ENCODE peak calls at places on chromosome 14, in six cellular contexts. One of them, this sample, is unnamed.

GRCh38 chr14:23352506-23353432 is at the start of gene SLC22A17:
- DNase-seq in skeletal muscle cell: peak; percentile 73
- DNase-seq in dorsolateral prefrontal cortex: peak; percentile 96
- DNase-seq in fibroblast of the aortic adventitia: peak; percentile 82
- DNase-seq in foreskin fibroblast: peak; percentile 90
- DNase-seq in pancreas: peak; percentile 78
- DNase-seq in this sample: peak; percentile 84

GRCh38 chr14:102200690-102201368 is 61.1 kb downstream of the WDR20 start:
- DNase-seq in skeletal muscle cell: no peak
- DNase-seq in dorsolateral prefrontal cortex: no peak
- DNase-seq in fibroblast of the aortic adventitia: no peak
- DNase-seq in foreskin fibroblast: no peak
- DNase-seq in pancreas: no peak
- DNase-seq in this sample: no peak

GRCh38 chr14:64871344-64871743 is 8.4 kb downstream of the SPTB start:
- DNase-seq in skeletal muscle cell: no peak
- DNase-seq in dorsolateral prefrontal cortex: no peak
- DNase-seq in fibroblast of the aortic adventitia: no peak
- DNase-seq in foreskin fibroblast: no peak
- DNase-seq in pancreas: no peak
- DNase-seq in this sample: no peak

GRCh38 chr14:76762617-76763361 is 1.5 kb downstream of the VASH1 start:
- DNase-seq in skeletal muscle cell: no peak
- DNase-seq in dorsolateral prefrontal cortex: no peak
- DNase-seq in fibroblast of the aortic adventitia: no peak
- DNase-seq in foreskin fibroblast: peak; percentile 50
- DNase-seq in pancreas: no peak
- DNase-seq in this sample: no peak

GRCh38 chr14:89542768-89543419 is 125.9 kb upstream of the FOXN3 start:
- DNase-seq in skeletal muscle cell: no peak
- DNase-seq in dorsolateral prefrontal cortex: no peak
- DNase-seq in fibroblast of the aortic adventitia: no peak
- DNase-seq in foreskin fibroblast: no peak
- DNase-seq in pancreas: no peak
- DNase-seq in this sample: no peak

GRCh38 chr14:50871914-50872732 is at the start of gene ABHD12B:
- DNase-seq in skeletal muscle cell: no peak
- DNase-seq in dorsolateral prefrontal cortex: no peak
- DNase-seq in fibroblast of the aortic adventitia: no peak
- DNase-seq in foreskin fibroblast: peak; percentile 42
- DNase-seq in pancreas: no peak
- DNase-seq in this sample: no peak

GRCh38 chr14:95046711-95047681 is 110.3 kb downstream of the DICER1 start:
- DNase-seq in skeletal muscle cell: no peak
- DNase-seq in dorsolateral prefrontal cortex: no peak
- DNase-seq in fibroblast of the aortic adventitia: no peak
- DNase-seq in foreskin fibroblast: peak; percentile 7
- DNase-seq in pancreas: no peak
- DNase-seq in this sample: no peak

GRCh38 chr14:28142400-28143015 is 624.1 kb upstream of the FOXG1 start:
- DNase-seq in skeletal muscle cell: no peak
- DNase-seq in dorsolateral prefrontal cortex: peak; percentile 29
- DNase-seq in fibroblast of the aortic adventitia: peak; percentile 12
- DNase-seq in foreskin fibroblast: peak; percentile 1
- DNase-seq in pancreas: no peak
- DNase-seq in this sample: no peak

GRCh38 chr14:68249534-68250517 is 430.2 kb downstream of the RAD51B start:
- DNase-seq in skeletal muscle cell: no peak
- DNase-seq in dorsolateral prefrontal cortex: no peak
- DNase-seq in fibroblast of the aortic adventitia: peak; percentile 78
- DNase-seq in foreskin fibroblast: peak; percentile 66
- DNase-seq in pancreas: no peak
- DNase-seq in this sample: no peak

GRCh38 chr14:104983231-104983721 is 2.3 kb upstream of the CLBA1 start:
- DNase-seq in skeletal muscle cell: no peak
- DNase-seq in dorsolateral prefrontal cortex: no peak
- DNase-seq in fibroblast of the aortic adventitia: no peak
- DNase-seq in foreskin fibroblast: no peak
- DNase-seq in pancreas: no peak
- DNase-seq in this sample: no peak

GRCh38 chr14:54455363-54455762 is 14.2 kb upstream of the CNIH1 start:
- DNase-seq in skeletal muscle cell: no peak
- DNase-seq in dorsolateral prefrontal cortex: no peak
- DNase-seq in fibroblast of the aortic adventitia: no peak
- DNase-seq in foreskin fibroblast: no peak
- DNase-seq in pancreas: no peak
- DNase-seq in this sample: no peak

GRCh38 chr14:54568821-54569591 is 2.1 kb downstream of the SAMD4A start:
- DNase-seq in skeletal muscle cell: no peak
- DNase-seq in dorsolateral prefrontal cortex: no peak
- DNase-seq in fibroblast of the aortic adventitia: peak; percentile 32
- DNase-seq in foreskin fibroblast: peak; percentile 74
- DNase-seq in pancreas: no peak
- DNase-seq in this sample: peak; percentile 1

GRCh38 chr14:74896400-74896799 is 14.7 kb downstream of the DLST start:
- DNase-seq in skeletal muscle cell: no peak
- DNase-seq in dorsolateral prefrontal cortex: no peak
- DNase-seq in fibroblast of the aortic adventitia: no peak
- DNase-seq in foreskin fibroblast: no peak
- DNase-seq in pancreas: no peak
- DNase-seq in this sample: no peak

GRCh38 chr14:35277179-35277578 is 15.0 kb upstream of the PSMA6 start:
- DNase-seq in skeletal muscle cell: no peak
- DNase-seq in dorsolateral prefrontal cortex: no peak
- DNase-seq in fibroblast of the aortic adventitia: no peak
- DNase-seq in foreskin fibroblast: no peak
- DNase-seq in pancreas: no peak
- DNase-seq in this sample: no peak

GRCh38 chr14:33611405-33612183 is 339.3 kb downstream of the EGLN3 start:
- DNase-seq in skeletal muscle cell: no peak
- DNase-seq in dorsolateral prefrontal cortex: no peak
- DNase-seq in fibroblast of the aortic adventitia: peak; percentile 44
- DNase-seq in foreskin fibroblast: peak; percentile 30
- DNase-seq in pancreas: no peak
- DNase-seq in this sample: no peak

GRCh38 chr14:24296341-24297157 is 3.0 kb downstream of the DHRS1 start:
- DNase-seq in skeletal muscle cell: peak; percentile 86
- DNase-seq in dorsolateral prefrontal cortex: peak; percentile 79
- DNase-seq in fibroblast of the aortic adventitia: peak; percentile 93
- DNase-seq in foreskin fibroblast: peak; percentile 95
- DNase-seq in pancreas: peak; percentile 61
- DNase-seq in this sample: peak; percentile 52

GRCh38 chr14:32332415-32333116 is 3.5 kb downstream of the AKAP6 start:
- DNase-seq in skeletal muscle cell: no peak
- DNase-seq in dorsolateral prefrontal cortex: no peak
- DNase-seq in fibroblast of the aortic adventitia: no peak
- DNase-seq in foreskin fibroblast: no peak
- DNase-seq in pancreas: no peak
- DNase-seq in this sample: no peak

GRCh38 chr14:77812028-77812427 is 12.1 kb downstream of the ADCK1 start:
- DNase-seq in skeletal muscle cell: no peak
- DNase-seq in dorsolateral prefrontal cortex: no peak
- DNase-seq in fibroblast of the aortic adventitia: no peak
- DNase-seq in foreskin fibroblast: no peak
- DNase-seq in pancreas: no peak
- DNase-seq in this sample: no peak

GRCh38 chr14:103880334-103880985 is 33.1 kb upstream of the PPP1R13B start:
- DNase-seq in skeletal muscle cell: peak; percentile 54
- DNase-seq in dorsolateral prefrontal cortex: peak; percentile 43
- DNase-seq in fibroblast of the aortic adventitia: peak; percentile 73
- DNase-seq in foreskin fibroblast: peak; percentile 86
- DNase-seq in pancreas: peak; percentile 80
- DNase-seq in this sample: no peak

GRCh38 chr14:100620437-100621100 is 33.4 kb upstream of the BEGAIN start:
- DNase-seq in skeletal muscle cell: no peak
- DNase-seq in dorsolateral prefrontal cortex: no peak
- DNase-seq in fibroblast of the aortic adventitia: no peak
- DNase-seq in foreskin fibroblast: no peak
- DNase-seq in pancreas: no peak
- DNase-seq in this sample: no peak

GRCh38 chr14:104950021-104950420 is 25.3 kb downstream of the PLD4 start:
- DNase-seq in skeletal muscle cell: no peak
- DNase-seq in dorsolateral prefrontal cortex: no peak
- DNase-seq in fibroblast of the aortic adventitia: no peak
- DNase-seq in foreskin fibroblast: no peak
- DNase-seq in pancreas: no peak
- DNase-seq in this sample: no peak

GRCh38 chr14:38948171-38948570 is 154.9 kb downstream of the SEC23A start:
- DNase-seq in skeletal muscle cell: no peak
- DNase-seq in dorsolateral prefrontal cortex: no peak
- DNase-seq in fibroblast of the aortic adventitia: peak; percentile 18
- DNase-seq in foreskin fibroblast: peak; percentile 24
- DNase-seq in pancreas: no peak
- DNase-seq in this sample: no peak

GRCh38 chr14:68786491-68787234 is 6.2 kb downstream of the ZFP36L1 start:
- DNase-seq in skeletal muscle cell: no peak
- DNase-seq in dorsolateral prefrontal cortex: no peak
- DNase-seq in fibroblast of the aortic adventitia: peak; percentile 81
- DNase-seq in foreskin fibroblast: peak; percentile 86
- DNase-seq in pancreas: peak; percentile 60
- DNase-seq in this sample: no peak

GRCh38 chr14:96245710-96246534 is 10.1 kb upstream of the BDKRB1 start:
- DNase-seq in skeletal muscle cell: no peak
- DNase-seq in dorsolateral prefrontal cortex: no peak
- DNase-seq in fibroblast of the aortic adventitia: peak; percentile 82
- DNase-seq in foreskin fibroblast: peak; percentile 82
- DNase-seq in pancreas: no peak
- DNase-seq in this sample: no peak

GRCh38 chr14:104876251-104876699 is 11.2 kb downstream of the CEP170B start:
- DNase-seq in skeletal muscle cell: no peak
- DNase-seq in dorsolateral prefrontal cortex: no peak
- DNase-seq in fibroblast of the aortic adventitia: peak; percentile 25
- DNase-seq in foreskin fibroblast: peak; percentile 66
- DNase-seq in pancreas: no peak
- DNase-seq in this sample: no peak

GRCh38 chr14:68191567-68192321 is 372.2 kb downstream of the RAD51B start:
- DNase-seq in skeletal muscle cell: peak; percentile 31
- DNase-seq in dorsolateral prefrontal cortex: no peak
- DNase-seq in fibroblast of the aortic adventitia: peak; percentile 66
- DNase-seq in foreskin fibroblast: peak; percentile 61
- DNase-seq in pancreas: peak; percentile 70
- DNase-seq in this sample: no peak

GRCh38 chr14:97580923-97581495 is 783.8 kb downstream of the VRK1 start:
- DNase-seq in skeletal muscle cell: no peak
- DNase-seq in dorsolateral prefrontal cortex: no peak
- DNase-seq in fibroblast of the aortic adventitia: no peak
- DNase-seq in foreskin fibroblast: no peak
- DNase-seq in pancreas: no peak
- DNase-seq in this sample: no peak

GRCh38 chr14:22002860-22003284 is 329.3 kb upstream of the OR4E1 start:
- DNase-seq in skeletal muscle cell: no peak
- DNase-seq in dorsolateral prefrontal cortex: no peak
- DNase-seq in fibroblast of the aortic adventitia: no peak
- DNase-seq in foreskin fibroblast: no peak
- DNase-seq in pancreas: no peak
- DNase-seq in this sample: no peak

GRCh38 chr14:37422319-37422718 is 172.7 kb downstream of the FOXA1 start:
- DNase-seq in skeletal muscle cell: no peak
- DNase-seq in dorsolateral prefrontal cortex: no peak
- DNase-seq in fibroblast of the aortic adventitia: no peak
- DNase-seq in foreskin fibroblast: no peak
- DNase-seq in pancreas: no peak
- DNase-seq in this sample: no peak

GRCh38 chr14:74579447-74580274 is 32.4 kb downstream of the LTBP2 start:
- DNase-seq in skeletal muscle cell: no peak
- DNase-seq in dorsolateral prefrontal cortex: no peak
- DNase-seq in fibroblast of the aortic adventitia: peak; percentile 89
- DNase-seq in foreskin fibroblast: peak; percentile 81
- DNase-seq in pancreas: no peak
- DNase-seq in this sample: no peak

GRCh38 chr14:50719911-50720759 is 52.0 kb upstream of the SAV1 start:
- DNase-seq in skeletal muscle cell: no peak
- DNase-seq in dorsolateral prefrontal cortex: no peak
- DNase-seq in fibroblast of the aortic adventitia: no peak
- DNase-seq in foreskin fibroblast: no peak
- DNase-seq in pancreas: no peak
- DNase-seq in this sample: no peak

GRCh38 chr14:50600849-50601248 is 40.9 kb downstream of the ATL1 start:
- DNase-seq in skeletal muscle cell: no peak
- DNase-seq in dorsolateral prefrontal cortex: no peak
- DNase-seq in fibroblast of the aortic adventitia: peak; percentile 37
- DNase-seq in foreskin fibroblast: no peak
- DNase-seq in pancreas: peak; percentile 42
- DNase-seq in this sample: no peak

GRCh38 chr14:105861985-105862465 is 335.6 kb downstream of the TMEM121 start:
- DNase-seq in skeletal muscle cell: no peak
- DNase-seq in dorsolateral prefrontal cortex: no peak
- DNase-seq in fibroblast of the aortic adventitia: no peak
- DNase-seq in foreskin fibroblast: no peak
- DNase-seq in pancreas: peak; percentile 5
- DNase-seq in this sample: no peak

GRCh38 chr14:99757331-99758070 is 35.7 kb upstream of the EML1 start:
- DNase-seq in skeletal muscle cell: peak; percentile 91
- DNase-seq in dorsolateral prefrontal cortex: no peak
- DNase-seq in fibroblast of the aortic adventitia: peak; percentile 90
- DNase-seq in foreskin fibroblast: peak; percentile 95
- DNase-seq in pancreas: no peak
- DNase-seq in this sample: no peak

GRCh38 chr14:59118171-59118570 is 70.3 kb upstream of the DAAM1 start:
- DNase-seq in skeletal muscle cell: no peak
- DNase-seq in dorsolateral prefrontal cortex: no peak
- DNase-seq in fibroblast of the aortic adventitia: no peak
- DNase-seq in foreskin fibroblast: no peak
- DNase-seq in pancreas: no peak
- DNase-seq in this sample: no peak

GRCh38 chr14:39488600-39488999 is 56.4 kb upstream of the FBXO33 start:
- DNase-seq in skeletal muscle cell: no peak
- DNase-seq in dorsolateral prefrontal cortex: peak; percentile 59
- DNase-seq in fibroblast of the aortic adventitia: peak; percentile 12
- DNase-seq in foreskin fibroblast: peak; percentile 3
- DNase-seq in pancreas: no peak
- DNase-seq in this sample: no peak

GRCh38 chr14:90587918-90588317 is 191.1 kb downstream of the CALM1 start:
- DNase-seq in skeletal muscle cell: no peak
- DNase-seq in dorsolateral prefrontal cortex: no peak
- DNase-seq in fibroblast of the aortic adventitia: no peak
- DNase-seq in foreskin fibroblast: no peak
- DNase-seq in pancreas: no peak
- DNase-seq in this sample: no peak

GRCh38 chr14:103118019-103118662 is 5.1 kb upstream of the TNFAIP2 start:
- DNase-seq in skeletal muscle cell: no peak
- DNase-seq in dorsolateral prefrontal cortex: no peak
- DNase-seq in fibroblast of the aortic adventitia: peak; percentile 75
- DNase-seq in foreskin fibroblast: peak; percentile 26
- DNase-seq in pancreas: no peak
- DNase-seq in this sample: no peak

GRCh38 chr14:61498811-61499210 is 177.4 kb downstream of the PRKCH start:
- DNase-seq in skeletal muscle cell: peak; percentile 56
- DNase-seq in dorsolateral prefrontal cortex: no peak
- DNase-seq in fibroblast of the aortic adventitia: peak; percentile 83
- DNase-seq in foreskin fibroblast: peak; percentile 79
- DNase-seq in pancreas: no peak
- DNase-seq in this sample: no peak

This sample was measured in amygdala.